ENCODE peak calls at places on chromosomes 2 and 18, in six cellular contexts. I is fibroblast of lung; Z is IMR-90; M is CD4-positive, alpha-beta T cell; R is PC-9; U is lower lobe of right lung. Y is an unnamed sample.

GRCh38 chr2:33419548-33420255 is 56.7 kb upstream of the RASGRP3 start:
- DNase-seq in I (peak), Z (peak), M (no peak), R (no peak), U (no peak), Y (no peak)

GRCh38 chr2:42510191-42510929 is 16.6 kb upstream of the KCNG3 start:
- DNase-seq in I (peak), Z (no peak), M (no peak), R (peak), U (no peak), Y (no peak)

GRCh38 chr18:67875057-67875456 is 358.5 kb upstream of the DSEL start:
- DNase-seq in I (peak), Z (no peak), M (no peak), R (no peak), U (no peak), Y (no peak)

GRCh38 chr2:212797484-212798205 is 259.0 kb upstream of the ERBB4 start:
- DNase-seq in I (peak), Z (peak), M (no peak), R (no peak), U (no peak), Y (no peak)

GRCh38 chr2:84288335-84288734 is 170.7 kb downstream of the SUCLG1 start:
- DNase-seq in I (no peak), Z (no peak), M (no peak), R (no peak), U (no peak), Y (no peak)

GRCh38 chr2:48319863-48320262 is 210.1 kb upstream of the STON1 start:
- DNase-seq in I (no peak), Z (no peak), M (no peak), R (no peak), U (no peak), Y (no peak)

GRCh38 chr2:132374151-132374550 is 42.5 kb upstream of the GPR39 start:
- DNase-seq in I (no peak), Z (no peak), M (no peak), R (no peak), U (no peak), Y (no peak)

GRCh38 chr18:12606592-12607315 is 51.2 kb downstream of the SPIRE1 start:
- DNase-seq in I (peak), Z (peak), M (no peak), R (peak), U (no peak), Y (no peak)

GRCh38 chr18:46098616-46098933 is 479 bp upstream of the ATP5F1A start:
- DNase-seq in I (no peak), Z (no peak), M (no peak), R (no peak), U (no peak), Y (no peak)

GRCh38 chr2:216017365-216017764 is 4.0 kb upstream of the MREG start:
- DNase-seq in I (peak), Z (peak), M (no peak), R (peak), U (no peak), Y (no peak)

GRCh38 chr18:54880706-54881105 is 52.4 kb downstream of the RAB27B start:
- DNase-seq in I (peak), Z (peak), M (no peak), R (peak), U (no peak), Y (no peak)

GRCh38 chr18:7635948-7636347 is 68.8 kb downstream of the PTPRM start:
- DNase-seq in I (no peak), Z (no peak), M (no peak), R (no peak), U (no peak), Y (no peak)

GRCh38 chr2:57733959-57734358 is 312.6 kb upstream of the VRK2 start:
- DNase-seq in I (peak), Z (no peak), M (no peak), R (no peak), U (no peak), Y (no peak)

GRCh38 chr2:236785611-236786057 is 216.0 kb downstream of the ACKR3 start:
- DNase-seq in I (peak), Z (no peak), M (no peak), R (no peak), U (no peak), Y (no peak)

GRCh38 chr2:236786786-236787185 is 217.2 kb downstream of the ACKR3 start:
- DNase-seq in I (no peak), Z (no peak), M (no peak), R (no peak), U (no peak), Y (no peak)

GRCh38 chr2:236781933-236782788 is 212.5 kb downstream of the ACKR3 start:
- DNase-seq in I (no peak), Z (no peak), M (no peak), R (no peak), U (no peak), Y (no peak)

GRCh38 chr2:236783417-236784020 is 213.9 kb downstream of the ACKR3 start:
- DNase-seq in I (no peak), Z (no peak), M (no peak), R (no peak), U (no peak), Y (no peak)

GRCh38 chr2:236782938-236783337 is 213.3 kb downstream of the ACKR3 start:
- DNase-seq in I (no peak), Z (peak), M (no peak), R (peak), U (no peak), Y (no peak)
- H3K27ac ChIP-seq in I (no peak), Z (no peak), M (no peak), R (peak), U (no peak), Y (no peak)

GRCh38 chr18:51100371-51101000 is 70.5 kb downstream of the SMAD4 start:
- DNase-seq in I (no peak), Z (no peak), M (no peak), R (no peak), U (no peak), Y (no peak)
- TF ChIP-seq CTCF in I (no peak), Z (no peak), M (no peak), R (no peak), U (no peak), Y (no peak)

GRCh38 chr2:227155395-227155794 is 8.6 kb downstream of the COL4A4 start:
- DNase-seq in I (no peak), Z (no peak), M (no peak), R (no peak), U (no peak), Y (no peak)
- H3K27ac ChIP-seq in I (no peak), Z (no peak), M (no peak), R (no peak), U (no peak), Y (no peak)

GRCh38 chr2:238015705-238016104 is 45.1 kb upstream of the SCLY start:
- DNase-seq in I (no peak), Z (no peak), M (no peak), R (no peak), U (no peak), Y (no peak)
- TF ChIP-seq CTCF in I (no peak), Z (no peak), M (no peak), R (peak), U (no peak), Y (no peak)

DNA sequence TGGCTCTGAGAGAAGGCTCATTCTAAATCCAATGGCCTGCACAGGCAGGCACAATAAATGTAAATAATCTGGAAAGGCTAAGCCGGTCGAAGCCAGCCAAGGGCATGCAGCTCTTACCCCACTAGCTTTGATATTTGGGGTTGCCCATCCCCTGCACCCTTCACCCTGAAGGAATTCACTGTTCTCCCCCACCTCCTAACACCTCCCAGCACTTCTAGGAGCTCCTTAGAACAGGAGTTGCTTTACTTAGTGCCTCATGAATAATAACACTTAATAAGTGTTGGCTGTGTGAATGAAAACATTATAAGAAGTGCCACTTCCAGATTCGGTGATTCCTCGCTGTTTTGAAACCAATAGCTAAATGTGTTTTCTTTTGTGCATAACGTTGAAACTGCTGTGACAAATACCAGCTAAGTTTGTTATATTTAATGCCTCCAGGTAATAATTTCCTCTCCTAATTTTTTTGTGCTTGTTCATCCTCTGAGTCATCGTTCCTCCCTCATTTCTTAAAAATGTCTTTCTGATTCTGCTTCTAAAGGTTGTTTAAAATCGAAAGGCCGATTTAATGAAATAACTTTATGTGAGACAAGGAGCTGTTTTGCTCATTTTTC is 458.8 kb downstream of the METTL4 start:
- DNase-seq in I (peak), Z (no peak), M (no peak), R (no peak), U (no peak), Y (no peak)
- H3K27ac ChIP-seq in I (no peak), Z (no peak), M (no peak), R (peak), U (no peak), Y (no peak)